ENCODE peak calls at places on chromosomes 7 and 10, in four cellular contexts. U is tibial artery, W is cardiac fibroblast, I is occipital lobe. N is an unnamed sample.

GRCh38 chr10:103652599-103653281 is 159.2 kb downstream of the NEURL1 start:
- DNase-seq in U (peak; percentile 82), W (no peak), I (no peak), N (no peak)

GRCh38 chr7:76296743-76297740 is 5.4 kb upstream of the HSPB1 start:
- DNase-seq in U (peak; percentile 90), W (peak; percentile 92), I (peak; percentile 20), N (peak; percentile 44)

GRCh38 chr10:24277771-24278518 is 69.0 kb downstream of the KIAA1217 start:
- DNase-seq in U (no peak), W (peak; percentile 71), I (no peak), N (no peak)

GRCh38 chr10:11147723-11148122 is 130.1 kb downstream of the CELF2 start:
- DNase-seq in U (no peak), W (no peak), I (no peak), N (no peak)

GRCh38 chr10:61547297-61547696 is 94.1 kb upstream of the TMEM26 start:
- DNase-seq in U (no peak), W (peak; percentile 6), I (no peak), N (no peak)

GRCh38 chr7:140653319-140654108 is 12.9 kb upstream of the DENND2A start:
- DNase-seq in U (peak; percentile 64), W (peak; percentile 81), I (peak; percentile 35), N (peak; percentile 83)

GRCh38 chr10:96832721-96833219 is 672 bp downstream of the LCOR start:
- DNase-seq in U (peak; percentile 88), W (peak; percentile 65), I (peak; percentile 76), N (peak; percentile 80)

GRCh38 chr7:106622654-106623314 is 38.2 kb downstream of the CCDC71L start:
- DNase-seq in U (no peak), W (no peak), I (no peak), N (no peak)

GRCh38 chr7:28096713-28097112 is 83.9 kb downstream of the JAZF1 start:
- DNase-seq in U (no peak), W (peak; percentile 80), I (peak; percentile 11), N (no peak)

GRCh38 chr10:63489838-63490237 is 24.1 kb upstream of the JMJD1C start:
- DNase-seq in U (no peak), W (no peak), I (no peak), N (no peak)

GRCh38 chr10:59820471-59820870 is 67.2 kb upstream of the MRLN start:
- DNase-seq in U (no peak), W (no peak), I (no peak), N (no peak)

GRCh38 chr7:151724250-151724915 is 152.5 kb downstream of the PRKAG2 start:
- DNase-seq in U (no peak), W (no peak), I (no peak), N (no peak)

GRCh38 chr7:445563-446288 is 73.9 kb downstream of the PDGFA start:
- DNase-seq in U (no peak), W (no peak), I (no peak), N (no peak)

GRCh38 chr10:113566888-113567287 is 14.0 kb downstream of the HABP2 start:
- DNase-seq in U (no peak), W (no peak), I (no peak), N (no peak)

GRCh38 chr10:4633186-4633585 is 192.8 kb upstream of the AKR1E2 start:
- DNase-seq in U (no peak), W (no peak), I (no peak), N (no peak)

GRCh38 chr10:14414901-14415300 is 84.2 kb upstream of the FRMD4A start:
- DNase-seq in U (no peak), W (peak; percentile 92), I (no peak), N (no peak)

GRCh38 chr10:23035569-23035968 is 59.8 kb upstream of the MSRB2 start:
- DNase-seq in U (no peak), W (peak; percentile 13), I (no peak), N (no peak)

GRCh38 chr10:73586583-73586984 is 4.6 kb downstream of the USP54 start:
- DNase-seq in U (no peak), W (peak; percentile 80), I (no peak), N (no peak)

GRCh38 chr10:70784476-70784875 is 701 bp downstream of the TBATA start:
- DNase-seq in U (no peak), W (peak; percentile 21), I (no peak), N (no peak)

GRCh38 chr10:68251146-68251545 is 19.2 kb upstream of the ATOH7 start:
- DNase-seq in U (no peak), W (no peak), I (no peak), N (no peak)

N was measured in tibial nerve.